ENCODE peak calls at places on chromosome 6, in six cellular contexts. G, O, Z, S, M and Q are unnamed samples.

GRCh38 chr6:104613416-104614001 is 246.2 kb downstream of the HACE1 start:
- DNase-seq in Z (no peak), G (no peak), M (no peak), O (no peak), S (no peak), Q (no peak)

GRCh38 chr6:142692942-142693341 is 252.0 kb downstream of the HIVEP2 start:
- DNase-seq in M (peak), O (peak), G (peak), S (no peak), Z (peak), Q (peak)

GRCh38 chr6:107129370-107129925 is 14.1 kb upstream of the BEND3 start:
- DNase-seq in M (no peak), Z (no peak), S (no peak), O (no peak), G (no peak), Q (no peak)

GRCh38 chr6:2970753-2971419 is 481 bp downstream of the SERPINB6 start:
- DNase-seq in O (peak), G (peak), M (no peak), S (no peak), Z (no peak), Q (peak)

GRCh38 chr6:21235162-21235561 is 358.4 kb upstream of the SOX4 start:
- DNase-seq in G (no peak), M (no peak), O (no peak), Z (no peak), S (no peak), Q (no peak)

GRCh38 chr6:111676383-111676782 is 70.7 kb upstream of the TRAF3IP2 start:
- DNase-seq in Z (no peak), G (no peak), S (no peak), M (no peak), O (no peak), Q (no peak)

GRCh38 chr6:73612611-73613010 is 41.2 kb downstream of the SLC17A5 start:
- DNase-seq in S (no peak), O (no peak), M (no peak), Z (no peak), G (no peak), Q (no peak)

GRCh38 chr6:54629132-54629531 is 217.4 kb upstream of the FAM83B start:
- DNase-seq in S (no peak), M (no peak), G (no peak), O (no peak), Z (no peak), Q (no peak)

GRCh38 chr6:53869964-53870363 is 75.2 kb downstream of the LRRC1 start:
- DNase-seq in S (no peak), Z (no peak), M (no peak), G (no peak), O (no peak), Q (no peak)

GRCh38 chr6:43096451-43097097 is 20.5 kb downstream of the PTK7 start:
- DNase-seq in O (no peak), Z (no peak), G (no peak), M (no peak), S (no peak), Q (no peak)

GRCh38 chr6:43170452-43171283 is at the start of gene SRF:
- DNase-seq in G (peak), S (peak), Z (peak), O (peak), M (peak), Q (peak)

GRCh38 chr6:45854343-45854742 is 161.3 kb downstream of the CLIC5 start:
- DNase-seq in G (no peak), O (no peak), M (no peak), Z (no peak), S (no peak), Q (no peak)